ENCODE peak calls at places on chromosomes 7 and 10, in five cellular contexts. U is mammary epithelial cell, C is adrenal gland, E is adipocyte, D is thoracic aorta. I is an unnamed sample.

GRCh38 chr7:100544949-100545635 is 6.1 kb downstream of the AGFG2 start:
- DNase-seq in U (peak; percentile 26), C (peak; percentile 57), E (peak; percentile 54), D (no peak), I (no peak)

GRCh38 chr7:17181482-17181881 is 117.0 kb upstream of the AHR start:
- DNase-seq in U (no peak), C (no peak), E (no peak), D (no peak), I (no peak)

GRCh38 chr10:48493083-48493871 is 111.6 kb downstream of the ARHGAP22 start:
- DNase-seq in U (peak; percentile 37), C (peak; percentile 48), E (no peak), D (no peak), I (peak; percentile 31)

GRCh38 chr10:5284311-5285057 is 80.3 kb upstream of the UCN3 start:
- DNase-seq in U (peak; percentile 23), C (no peak), E (peak; percentile 15), D (no peak), I (peak; percentile 69)

GRCh38 chr10:58373446-58373834 is 11.8 kb upstream of the TFAM start:
- DNase-seq in U (peak; percentile 68), C (no peak), E (no peak), D (no peak), I (no peak)

GRCh38 chr10:83373659-83374058 is 765.6 kb upstream of the GHITM start:
- DNase-seq in U (peak; percentile 47), C (no peak), E (peak; percentile 53), D (no peak), I (peak; percentile 35)

GRCh38 chr7:101177644-101178043 is 2.4 kb downstream of the NAT16 start:
- DNase-seq in U (no peak), C (no peak), E (no peak), D (no peak), I (no peak)

GRCh38 chr10:44203535-44203934 is 181.4 kb downstream of the CXCL12 start:
- DNase-seq in U (no peak), C (no peak), E (no peak), D (no peak), I (no peak)

GRCh38 chr10:127275793-127276415 is 79.5 kb upstream of the INSYN2A start:
- DNase-seq in U (no peak), C (no peak), E (no peak), D (no peak), I (no peak)

GRCh38 chr10:8063128-8063908 is 8.8 kb downstream of the GATA3 start:
- DNase-seq in U (no peak), C (no peak), E (no peak), D (no peak), I (no peak)

GRCh38 chr10:117322258-117322657 is 53.0 kb downstream of the PDZD8 start:
- DNase-seq in U (no peak), C (no peak), E (no peak), D (no peak), I (no peak)

GRCh38 chr7:71286336-71286735 is 154.4 kb downstream of the GALNT17 start:
- DNase-seq in U (no peak), C (no peak), E (no peak), D (no peak), I (no peak)

GRCh38 chr10:1731592-1731991 is 5.7 kb downstream of the ADARB2 start:
- DNase-seq in U (no peak), C (no peak), E (no peak), D (no peak), I (no peak)

GRCh38 chr7:116762951-116763350 is 91.0 kb downstream of the MET start:
- DNase-seq in U (no peak), C (no peak), E (no peak), D (no peak), I (no peak)

GRCh38 chr10:89664206-89664605 is 19.2 kb upstream of the PANK1 start:
- DNase-seq in U (no peak), C (peak; percentile 59), E (no peak), D (no peak), I (no peak)

GRCh38 chr7:66654275-66655112 is 25.8 kb downstream of the KCTD7 start:
- DNase-seq in U (peak; percentile 98), C (peak; percentile 99), E (peak; percentile 100), D (peak; percentile 95), I (peak; percentile 95)

GRCh38 chr10:13728898-13729535 is 142.3 kb downstream of the PRPF18 start:
- DNase-seq in U (no peak), C (no peak), E (no peak), D (no peak), I (no peak)

GRCh38 chr10:69635428-69636272 is 5.6 kb downstream of the FAM241B start:
- DNase-seq in U (no peak), C (peak; percentile 21), E (no peak), D (no peak), I (no peak)

GRCh38 chr10:72186633-72187330 is 29.0 kb upstream of the ANAPC16 start:
- DNase-seq in U (peak; percentile 49), C (peak; percentile 73), E (no peak), D (no peak), I (no peak)

GRCh38 chr10:10623958-10624590 is 393.6 kb upstream of the CELF2 start:
- DNase-seq in U (no peak), C (peak; percentile 60), E (no peak), D (no peak), I (no peak)

GRCh38 chr7:1564603-1565022 is 5.2 kb downstream of the PSMG3 start:
- DNase-seq in U (no peak), C (no peak), E (no peak), D (no peak), I (no peak)

GRCh38 chr7:141593134-141593533 is 41.9 kb downstream of the AGK start:
- DNase-seq in U (no peak), C (no peak), E (peak; percentile 51), D (no peak), I (no peak)

GRCh38 chr7:28955723-28956607 is 2.2 kb downstream of the TRIL start:
- DNase-seq in U (peak; percentile 35), C (peak; percentile 87), E (peak; percentile 74), D (no peak), I (no peak)

GRCh38 chr10:89869180-89869579 is 167.8 kb downstream of the KIF20B start:
- DNase-seq in U (no peak), C (no peak), E (peak; percentile 11), D (no peak), I (no peak)

GRCh38 chr7:133650067-133650466 is 397.2 kb downstream of the EXOC4 start:
- DNase-seq in U (no peak), C (no peak), E (peak; percentile 87), D (no peak), I (no peak)

GRCh38 chr10:119768455-119769094 is 42.7 kb downstream of the INPP5F start:
- DNase-seq in U (peak; percentile 72), C (no peak), E (peak; percentile 24), D (no peak), I (peak; percentile 53)

GRCh38 chr10:44589181-44589884 is 204.4 kb upstream of the CXCL12 start:
- DNase-seq in U (no peak), C (no peak), E (no peak), D (no peak), I (no peak)

DNA sequence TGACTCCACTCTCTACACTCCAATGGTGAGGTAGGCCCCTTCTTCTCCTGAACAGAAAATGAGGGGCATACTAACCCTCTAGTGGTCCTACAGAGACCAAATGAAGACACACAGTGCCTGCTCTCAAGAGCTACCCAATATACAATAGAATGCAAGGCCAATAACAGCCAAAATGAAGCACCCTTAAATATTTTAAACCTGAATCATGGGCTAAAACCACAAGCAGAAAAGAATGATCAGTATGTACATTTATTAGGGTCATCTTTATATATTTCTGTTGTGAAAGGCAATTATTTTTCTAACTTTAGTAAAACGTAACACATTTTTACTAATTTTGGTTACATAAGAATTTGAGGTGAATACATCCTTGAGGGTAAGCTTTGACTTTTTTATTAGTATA is 49.9 kb upstream of the COL1A2 start:
- DNase-seq in U (peak; percentile 12), C (no peak), E (no peak), D (no peak), I (peak; percentile 63)
- H3K4me1 ChIP-seq in U (peaks cover 21% of the 10 kb centered on the region), C (no peaks in the 10 kb centered on the region), E (peaks cover 47% of the 10 kb centered on the region), D (peaks cover 33% of the 10 kb centered on the region), I (peaks cover 23% of the 10 kb centered on the region)

GRCh38 chr10:110700947-110701617 is 56.9 kb downstream of the RBM20 start:
- DNase-seq in U (no peak), C (no peak), E (no peak), D (no peak), I (no peak)
- H3K4me1 ChIP-seq in U (peaks cover under 1% of the 10 kb centered on the region), C (no peaks in the 10 kb centered on the region), E (peaks cover 5% of the 10 kb centered on the region), D (peaks cover 31% of the 10 kb centered on the region), I (no peaks in the 10 kb centered on the region)

GRCh38 chr10:110923856-110924493 is 4.6 kb downstream of the SHOC2 start:
- DNase-seq in U (peak; percentile 0), C (no peak), E (no peak), D (no peak), I (no peak)
- H3K4me1 ChIP-seq in U (peaks cover 2% of the 10 kb centered on the region), C (peaks cover 36% of the 10 kb centered on the region), E (peaks cover 43% of the 10 kb centered on the region), D (peaks cover 45% of the 10 kb centered on the region), I (peaks cover 17% of the 10 kb centered on the region)

GRCh38 chr7:134903073-134903790 is 83.1 kb upstream of the AGBL3 start:
- DNase-seq in U (no peak), C (no peak), E (no peak), D (no peak), I (no peak)
- H3K4me1 ChIP-seq in U (peaks cover 58% of the 10 kb centered on the region), C (peaks cover 21% of the 10 kb centered on the region), E (peaks cover 79% of the 10 kb centered on the region), D (peaks cover 98% of the 10 kb centered on the region), I (peaks cover 21% of the 10 kb centered on the region)

DNA sequence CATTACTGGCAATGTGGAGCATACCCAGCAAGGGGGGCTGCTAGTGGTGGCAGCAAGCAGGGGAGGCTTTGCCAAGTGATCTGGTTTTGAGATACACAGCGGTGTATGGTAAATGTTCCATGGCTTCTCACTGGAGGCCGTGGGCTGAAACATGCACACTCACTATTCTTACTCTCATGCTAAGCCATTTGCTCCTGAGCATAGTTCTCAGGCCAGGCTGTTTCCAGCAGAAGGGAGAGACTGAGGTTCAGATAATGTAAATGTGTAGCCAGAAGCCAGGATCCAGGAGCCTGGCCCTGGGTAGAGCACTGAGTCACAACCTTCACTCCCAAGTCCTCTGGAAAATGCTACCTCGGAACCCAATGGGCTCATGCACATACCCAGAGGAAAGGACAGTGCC is 757.9 kb downstream of the GRID1 start:
- DNase-seq in U (no peak), C (no peak), E (no peak), D (no peak), I (no peak)
- H3K4me1 ChIP-seq in U (no peaks in the 10 kb centered on the region), C (no peaks in the 10 kb centered on the region), E (no peaks in the 10 kb centered on the region), D (no peaks in the 10 kb centered on the region), I (no peaks in the 10 kb centered on the region)

DNA sequence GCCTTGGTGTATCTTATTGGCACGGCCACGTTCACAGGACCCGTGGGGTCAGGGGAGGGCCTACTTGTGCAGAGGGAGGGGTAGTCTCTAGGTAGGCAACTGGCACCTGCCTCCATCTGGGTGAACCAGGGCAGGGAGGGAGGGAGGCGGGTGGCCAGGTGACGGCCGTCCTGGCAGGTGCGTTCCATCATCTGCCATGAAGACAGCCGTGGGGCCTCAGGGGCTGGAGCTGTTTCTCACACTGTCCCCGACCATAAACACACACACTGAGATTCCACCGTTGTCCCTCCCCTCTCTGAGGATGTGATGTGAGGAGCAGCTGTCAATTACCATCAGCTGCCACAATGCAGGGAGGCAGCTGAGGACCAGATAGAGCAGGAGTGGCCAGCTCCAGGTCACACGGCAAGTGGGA is 32.8 kb downstream of the ZMIZ1 start:
- DNase-seq in U (no peak), C (no peak), E (no peak), D (no peak), I (no peak)
- H3K4me1 ChIP-seq in U (peaks cover 44% of the 10 kb centered on the region), C (peaks cover 91% of the 10 kb centered on the region), E (peaks cover 57% of the 10 kb centered on the region), D (peaks cover 88% of the 10 kb centered on the region), I (peaks cover 8% of the 10 kb centered on the region)

GRCh38 chr10:131513445-131513844 is 201.9 kb upstream of the TCERG1L start:
- DNase-seq in U (no peak), C (no peak), E (no peak), D (no peak), I (no peak)
- H3K4me1 ChIP-seq in U (no peaks in the 10 kb centered on the region), C (no peaks in the 10 kb centered on the region), E (no peaks in the 10 kb centered on the region), D (no peaks in the 10 kb centered on the region), I (no peaks in the 10 kb centered on the region)